ENCODE peak calls at places on chromosomes 4 and X, in five cellular contexts. One of them, this sample, is unnamed.

GRCh38 chr4:97761760-97762512 is 381.3 kb downstream of the STPG2 start:
- DNase-seq in mesenchymal stem cell: peak; percentile 1
- DNase-seq in neuronal stem cell: no peak
- DNase-seq in IMR-90: no peak
- DNase-seq in GM23338: no peak
- DNase-seq in this sample: no peak

GRCh38 chrX:16002185-16002584 is 121.2 kb upstream of the GRPR start:
- DNase-seq in GM23338: peak; percentile 6
- DNase-seq in neuronal stem cell: no peak
- DNase-seq in mesenchymal stem cell: no peak
- DNase-seq in IMR-90: no peak
- DNase-seq in this sample: peak; percentile 48

GRCh38 chrX:131445955-131446354 is 97.9 kb upstream of the OR13H1 start:
- DNase-seq in neuronal stem cell: no peak
- DNase-seq in GM23338: no peak
- DNase-seq in mesenchymal stem cell: no peak
- DNase-seq in IMR-90: no peak
- DNase-seq in this sample: no peak

GRCh38 chr4:100042235-100042634 is 92.2 kb upstream of the H2AZ1 start:
- DNase-seq in GM23338: no peak
- DNase-seq in IMR-90: peak; percentile 60
- DNase-seq in mesenchymal stem cell: peak; percentile 49
- DNase-seq in neuronal stem cell: no peak
- DNase-seq in this sample: no peak

GRCh38 chrX:45517090-45517973 is 316.7 kb upstream of the DIPK2B start:
- DNase-seq in mesenchymal stem cell: peak; percentile 56
- DNase-seq in neuronal stem cell: no peak
- DNase-seq in IMR-90: peak; percentile 83
- DNase-seq in GM23338: peak; percentile 33
- DNase-seq in this sample: peak; percentile 77

GRCh38 chr4:183596056-183596757 is 62.8 kb downstream of the RWDD4 start:
- DNase-seq in neuronal stem cell: no peak
- DNase-seq in IMR-90: no peak
- DNase-seq in mesenchymal stem cell: no peak
- DNase-seq in GM23338: no peak
- DNase-seq in this sample: peak; percentile 23

GRCh38 chr4:142480244-142480643 is 365.9 kb downstream of the INPP4B start:
- DNase-seq in GM23338: no peak
- DNase-seq in neuronal stem cell: no peak
- DNase-seq in mesenchymal stem cell: peak; percentile 11
- DNase-seq in IMR-90: peak; percentile 37
- DNase-seq in this sample: peak; percentile 83

GRCh38 chr4:15043226-15043625 is 40.9 kb downstream of the CPEB2 start:
- DNase-seq in GM23338: peak; percentile 27
- DNase-seq in mesenchymal stem cell: no peak
- DNase-seq in IMR-90: no peak
- DNase-seq in neuronal stem cell: no peak
- DNase-seq in this sample: peak; percentile 40

GRCh38 chr4:3009422-3009821 is 46.1 kb downstream of the GRK4 start:
- DNase-seq in mesenchymal stem cell: peak; percentile 20
- DNase-seq in neuronal stem cell: peak; percentile 11
- DNase-seq in IMR-90: no peak
- DNase-seq in GM23338: peak; percentile 68
- DNase-seq in this sample: no peak

GRCh38 chr4:38313175-38313574 is 350.8 kb upstream of the KLF3 start:
- DNase-seq in neuronal stem cell: no peak
- DNase-seq in IMR-90: no peak
- DNase-seq in GM23338: no peak
- DNase-seq in mesenchymal stem cell: no peak
- DNase-seq in this sample: no peak

GRCh38 chr4:31674313-31674947 is 954.3 kb downstream of the PCDH7 start:
- DNase-seq in IMR-90: peak; percentile 8
- DNase-seq in mesenchymal stem cell: peak; percentile 30
- DNase-seq in GM23338: peak; percentile 68
- DNase-seq in neuronal stem cell: no peak
- DNase-seq in this sample: peak; percentile 54

GRCh38 chr4:163679189-163679588 is 184.7 kb downstream of the TMA16 start:
- DNase-seq in neuronal stem cell: no peak
- DNase-seq in IMR-90: peak; percentile 48
- DNase-seq in mesenchymal stem cell: no peak
- DNase-seq in GM23338: peak; percentile 19
- DNase-seq in this sample: peak; percentile 55

GRCh38 chr4:109410776-109411175 is 22.8 kb upstream of the SEC24B start:
- DNase-seq in IMR-90: peak; percentile 53
- DNase-seq in mesenchymal stem cell: no peak
- DNase-seq in GM23338: peak; percentile 40
- DNase-seq in neuronal stem cell: no peak
- DNase-seq in this sample: peak; percentile 17

DNA sequence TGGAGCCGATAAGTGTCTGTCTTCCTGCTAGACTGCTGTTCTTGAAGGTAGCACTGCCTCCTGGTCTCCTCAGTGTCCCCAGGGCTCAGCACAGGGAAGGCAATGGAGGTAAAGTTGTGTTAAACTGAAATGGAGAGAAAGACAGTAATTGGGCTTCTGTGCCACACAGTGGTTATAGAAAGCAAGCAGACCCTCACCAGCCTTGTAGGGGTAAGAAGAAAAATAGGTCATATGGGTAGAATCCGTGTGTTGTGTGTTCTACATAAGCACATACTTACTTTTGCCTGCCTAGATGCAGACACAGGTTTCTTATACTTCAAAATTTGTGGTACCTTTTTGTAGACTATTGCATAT is 49.7 kb downstream of the RHOH start:
- DNase-seq in mesenchymal stem cell: no peak
- DNase-seq in neuronal stem cell: no peak
- DNase-seq in GM23338: no peak
- DNase-seq in IMR-90: no peak
- DNase-seq in this sample: no peak
- H3K4me2 ChIP-seq in mesenchymal stem cell: no peak overlapping the region
- H3K4me2 ChIP-seq in neuronal stem cell: no peak overlapping the region
- H3K4me2 ChIP-seq in GM23338: no peak overlapping the region
- H3K4me2 ChIP-seq in IMR-90: no peak overlapping the region
- H3K4me2 ChIP-seq in this sample: no peak overlapping the region

GRCh38 chr4:42671431-42672194 is 14.7 kb upstream of the ATP8A1 start:
- DNase-seq in IMR-90: no peak
- DNase-seq in GM23338: no peak
- DNase-seq in neuronal stem cell: no peak
- DNase-seq in mesenchymal stem cell: no peak
- DNase-seq in this sample: no peak
- H2AFZ ChIP-seq in IMR-90: no peak overlapping the region
- H2AFZ ChIP-seq in GM23338: no peak overlapping the region
- H2AFZ ChIP-seq in neuronal stem cell: no peak overlapping the region
- H2AFZ ChIP-seq in mesenchymal stem cell: no peak overlapping the region
- H2AFZ ChIP-seq in this sample: no peak overlapping the region

DNA sequence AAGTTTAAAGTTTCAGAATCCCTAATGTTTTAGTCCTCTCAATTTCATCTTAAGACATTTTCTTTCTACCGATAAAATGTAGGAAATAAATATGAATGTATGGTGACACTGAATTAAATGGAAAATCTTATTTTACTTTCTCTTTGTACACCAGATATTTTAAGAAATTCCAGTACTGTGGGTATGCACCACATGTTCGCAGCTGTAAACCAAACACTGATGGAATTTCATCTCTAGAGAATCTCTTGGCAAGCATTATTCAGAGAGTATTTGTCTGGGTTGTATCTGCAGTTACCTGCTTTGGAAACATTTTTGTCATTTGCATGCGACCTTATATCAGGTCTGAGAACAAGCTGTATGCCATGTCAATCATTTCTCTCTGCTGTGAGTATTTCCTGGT is 26.9 kb downstream of the C4orf46 start:
- DNase-seq in GM23338: no peak
- DNase-seq in mesenchymal stem cell: no peak
- DNase-seq in neuronal stem cell: no peak
- DNase-seq in IMR-90: no peak
- DNase-seq in this sample: no peak
- H3K4me2 ChIP-seq in GM23338: no peak overlapping the region
- H3K4me2 ChIP-seq in mesenchymal stem cell: no peak overlapping the region
- H3K4me2 ChIP-seq in neuronal stem cell: no peak overlapping the region
- H3K4me2 ChIP-seq in IMR-90: no peak overlapping the region
- H3K4me2 ChIP-seq in this sample: no peak overlapping the region

DNA sequence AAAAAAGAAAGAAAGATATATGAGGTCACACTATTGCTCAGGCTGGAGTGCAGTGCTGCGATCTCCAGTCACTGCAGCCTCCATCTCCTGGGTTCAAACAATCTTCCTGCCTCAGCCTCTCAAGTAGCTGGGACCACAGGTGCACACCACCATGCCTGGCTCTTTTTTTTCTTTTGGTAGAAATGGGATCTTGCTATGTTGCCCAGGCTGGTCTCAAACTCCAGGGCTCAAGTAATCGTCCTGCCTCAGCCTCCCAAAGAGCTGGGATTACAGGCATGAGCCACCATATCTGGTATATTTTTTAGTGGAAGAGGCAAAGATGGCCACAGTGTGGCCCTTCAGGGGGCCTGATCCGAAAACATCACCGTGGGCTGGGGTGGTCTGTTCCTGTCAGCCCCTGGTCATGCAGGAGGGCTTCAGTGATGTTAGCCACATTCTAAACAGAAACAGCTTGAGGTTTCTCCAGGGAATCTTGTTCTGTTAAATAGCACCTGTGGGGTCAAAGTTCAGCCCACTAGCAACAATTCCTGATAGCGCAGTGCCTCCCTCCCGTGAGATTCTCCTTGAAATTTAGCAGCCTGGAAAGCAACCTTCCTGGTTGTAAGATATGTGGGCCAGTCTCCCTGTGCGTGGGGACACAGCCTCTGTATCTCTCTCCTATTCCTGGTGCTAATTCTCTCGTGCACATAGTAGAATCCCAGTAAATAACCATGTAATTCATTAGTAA is 7.3 kb upstream of the DHRSX start:
- DNase-seq in neuronal stem cell: no peak
- DNase-seq in mesenchymal stem cell: no peak
- DNase-seq in IMR-90: no peak
- DNase-seq in GM23338: no peak
- DNase-seq in this sample: no peak
- H2AFZ ChIP-seq in neuronal stem cell: no peak overlapping the region
- H2AFZ ChIP-seq in mesenchymal stem cell: no peak overlapping the region
- H2AFZ ChIP-seq in IMR-90: no peak overlapping the region
- H2AFZ ChIP-seq in GM23338: peak overlapping the region; percentile 47
- H2AFZ ChIP-seq in this sample: no peak overlapping the region

This sample was measured in PC-3.